ENCODE peak calls at places on chromosome 22, in five cellular contexts. M is GM23338, G is RWPE2, A is heart right ventricle, V is mammary epithelial cell. B is an unnamed sample.

GRCh38 chr22:24189249-24190158 is 8.2 kb downstream of the SUSD2 start:
- DNase-seq in M (peak), G (peak), A (peak), V (peak), B (no peak)

GRCh38 chr22:20106205-20106848 is 9.6 kb upstream of the RANBP1 start:
- DNase-seq in M (no peak), G (no peak), A (no peak), V (no peak), B (no peak)

GRCh38 chr22:40450651-40451050 is 80.3 kb downstream of the SGSM3 start:
- DNase-seq in M (no peak), G (no peak), A (no peak), V (no peak), B (no peak)

GRCh38 chr22:24208012-24208749 is 26.9 kb downstream of the SUSD2 start:
- DNase-seq in M (no peak), G (no peak), A (peak), V (peak), B (peak)

GRCh38 chr22:42519544-42520237 is at the start of gene RRP7A:
- DNase-seq in M (peak), G (no peak), A (peak), V (peak), B (no peak)

GRCh38 chr22:43060213-43060612 is 29.0 kb downstream of the TTLL1 start:
- DNase-seq in M (peak), G (no peak), A (no peak), V (no peak), B (no peak)

GRCh38 chr22:32473388-32473952 is 1.1 kb upstream of the FBXO7 start:
- DNase-seq in M (peak), G (no peak), A (peak), V (peak), B (no peak)

GRCh38 chr22:23382796-23383195 is 197.3 kb downstream of the IGLL1 start:
- DNase-seq in M (no peak), G (no peak), A (no peak), V (no peak), B (no peak)

GRCh38 chr22:29079218-29079901 is 6.5 kb downstream of the KREMEN1 start:
- DNase-seq in M (no peak), G (no peak), A (no peak), V (no peak), B (no peak)

DNA sequence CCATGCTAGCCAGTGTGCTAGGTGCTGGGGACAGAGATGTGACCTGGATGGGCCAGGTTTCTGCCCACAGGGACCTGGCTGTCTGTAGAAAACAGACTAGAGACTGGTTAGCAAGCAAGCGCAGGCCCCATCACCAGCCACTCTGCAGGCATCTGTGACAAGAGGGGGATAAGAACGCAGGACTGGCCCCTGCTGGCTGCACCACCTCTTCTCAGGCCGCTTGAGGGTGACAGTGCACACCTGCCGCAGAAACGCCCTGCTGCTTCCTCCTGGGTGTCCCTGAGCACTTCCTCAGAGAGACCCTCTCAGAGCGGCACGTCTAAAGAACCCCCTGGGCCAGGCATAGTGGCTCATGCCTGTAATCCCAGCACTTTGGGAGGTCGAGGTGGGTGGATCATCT is 5.9 kb upstream of the PICK1 start:
- DNase-seq in M (no peak), G (no peak), A (no peak), V (no peak), B (no peak)
- H3K27ac ChIP-seq in M (no peak), G (no peak), A (no peak), V (no peak), B (no peak)

DNA sequence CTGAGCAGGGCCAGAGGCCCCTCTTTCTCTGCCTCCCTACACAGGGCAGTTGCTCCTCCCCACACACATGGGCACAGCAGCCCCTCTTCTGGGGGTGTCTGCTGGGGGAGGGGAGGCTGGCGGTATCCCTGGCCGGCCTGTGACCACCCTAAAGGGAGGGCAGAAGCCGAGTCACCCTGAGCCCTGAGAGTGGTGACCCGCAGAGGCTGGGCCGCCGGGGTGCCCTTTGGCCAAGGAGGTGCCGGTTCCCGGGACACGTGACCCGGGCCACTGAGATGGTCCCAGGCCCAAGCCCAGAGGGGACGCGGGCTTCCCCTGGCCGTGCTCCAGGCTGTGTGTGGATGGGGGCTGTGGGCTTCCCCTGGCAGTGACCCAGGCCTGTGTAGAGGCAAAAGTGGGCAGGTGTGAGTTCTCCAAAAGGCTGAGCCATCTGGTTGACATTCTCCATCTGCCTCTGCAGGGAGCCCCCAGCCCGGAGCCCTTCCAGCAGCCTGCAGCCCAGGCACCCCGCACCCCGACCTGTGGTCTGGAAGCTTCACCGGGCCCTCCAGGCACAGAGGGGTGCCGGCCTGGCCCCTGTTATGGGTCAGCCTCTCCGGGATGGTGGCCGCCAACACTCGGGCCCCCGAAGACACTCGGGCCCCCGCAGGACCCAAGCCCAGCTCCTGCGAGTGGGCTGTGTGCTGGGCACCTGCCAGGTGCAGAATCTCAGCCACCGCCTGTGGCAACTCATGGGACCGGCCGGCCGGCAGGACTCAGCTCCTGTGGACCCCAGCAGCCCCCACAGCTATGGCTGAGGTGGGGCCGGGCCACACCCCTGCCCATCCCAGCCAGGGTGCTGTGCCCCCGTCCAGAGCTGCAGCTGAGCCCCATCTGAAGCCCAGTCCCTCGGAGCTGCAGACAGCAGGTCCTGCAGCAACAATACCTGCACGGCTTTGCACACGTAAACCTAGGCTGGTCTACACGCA is 1.0 kb downstream of the ADM2 start:
- DNase-seq in M (peak), G (no peak), A (no peak), V (no peak), B (no peak)
- H3K27ac ChIP-seq in M (no peak), G (no peak), A (no peak), V (no peak), B (peak)

GRCh38 chr22:39254789-39255298 is 10.1 kb upstream of the PDGFB start:
- DNase-seq in M (no peak), G (no peak), A (peak), V (peak), B (no peak)
- H3K27ac ChIP-seq in M (no peak), G (peak), A (peak), V (peak), B (peak)

GRCh38 chr22:49090853-49091135 is 736.9 kb downstream of the BRD1 start:
- DNase-seq in M (no peak), G (no peak), A (no peak), V (no peak), B (no peak)
- H3K27ac ChIP-seq in M (no peak), G (no peak), A (no peak), V (no peak), B (no peak)

GRCh38 chr22:17971711-17972110 is 52.6 kb downstream of the MICAL3 start:
- DNase-seq in M (no peak), G (no peak), A (no peak), V (no peak), B (no peak)

GRCh38 chr22:17973217-17973616 is 51.1 kb downstream of the MICAL3 start:
- DNase-seq in M (no peak), G (no peak), A (no peak), V (no peak), B (no peak)

GRCh38 chr22:17974087-17974486 is 50.3 kb downstream of the MICAL3 start:
- DNase-seq in M (no peak), G (no peak), A (no peak), V (no peak), B (no peak)

GRCh38 chr22:17974703-17975372 is 49.5 kb downstream of the MICAL3 start:
- DNase-seq in M (no peak), G (no peak), A (no peak), V (no peak), B (no peak)

GRCh38 chr22:17972385-17973181 is 51.8 kb downstream of the MICAL3 start:
- DNase-seq in M (peak), G (no peak), A (no peak), V (peak), B (no peak)
- H3K27ac ChIP-seq in M (peak), G (peak), A (no peak), V (peak), B (peak)

GRCh38 chr22:36356708-36357694 is 30.8 kb downstream of the MYH9 start:
- DNase-seq in M (no peak), G (no peak), A (no peak), V (no peak), B (no peak)
- H3K27ac ChIP-seq in M (peak), G (peak), A (no peak), V (peak), B (peak)

GRCh38 chr22:25714739-25715138 is 27.2 kb upstream of the MYO18B start:
- DNase-seq in M (no peak), G (no peak), A (no peak), V (no peak), B (no peak)

GRCh38 chr22:25714070-25714469 is 27.9 kb upstream of the MYO18B start:
- DNase-seq in M (no peak), G (no peak), A (no peak), V (no peak), B (no peak)

GRCh38 chr22:25722223-25723015 is 19.6 kb upstream of the MYO18B start:
- DNase-seq in M (no peak), G (no peak), A (no peak), V (no peak), B (no peak)

GRCh38 chr22:25716637-25717036 is 25.4 kb upstream of the MYO18B start:
- DNase-seq in M (no peak), G (no peak), A (no peak), V (no peak), B (no peak)

GRCh38 chr22:25718109-25718830 is 23.7 kb upstream of the MYO18B start:
- DNase-seq in M (no peak), G (no peak), A (no peak), V (no peak), B (no peak)
- H3K27ac ChIP-seq in M (no peak), G (no peak), A (no peak), V (no peak), B (no peak)

DNA sequence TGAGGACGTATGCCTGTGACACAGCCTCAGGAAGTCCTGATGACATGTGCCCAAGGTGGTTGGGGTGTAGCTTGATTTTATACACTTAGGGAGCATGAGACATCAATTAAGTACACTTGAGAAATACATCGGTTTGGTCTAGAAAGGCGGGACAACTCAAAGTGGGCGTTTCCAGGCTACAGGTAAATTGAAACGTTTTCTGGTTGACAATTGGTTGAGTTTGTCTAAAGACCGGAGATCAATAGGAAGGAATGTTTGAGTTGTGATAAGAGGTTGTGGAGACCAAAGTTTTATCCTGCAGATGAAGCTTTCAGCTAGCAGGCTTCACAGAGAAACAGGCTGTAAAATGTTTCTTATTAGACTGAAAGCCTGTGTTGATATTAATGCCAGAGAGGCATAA is 6.8 kb downstream of the APOL3 start:
- DNase-seq in M (no peak), G (no peak), A (no peak), V (no peak), B (no peak)
- H3K27ac ChIP-seq in M (no peak), G (no peak), A (no peak), V (no peak), B (no peak)

GRCh38 chr22:44822479-44822878 is 70.1 kb downstream of the ARHGAP8 start:
- DNase-seq in M (no peak), G (no peak), A (no peak), V (no peak), B (no peak)

GRCh38 chr22:44823396-44823795 is 71.0 kb downstream of the ARHGAP8 start:
- DNase-seq in M (no peak), G (peak), A (no peak), V (no peak), B (no peak)

GRCh38 chr22:44823806-44824205 is 71.4 kb downstream of the ARHGAP8 start:
- DNase-seq in M (no peak), G (peak), A (no peak), V (no peak), B (no peak)

GRCh38 chr22:44819966-44820631 is 67.7 kb downstream of the ARHGAP8 start:
- DNase-seq in M (peak), G (no peak), A (no peak), V (no peak), B (no peak)

GRCh38 chr22:44821741-44822425 is 69.5 kb downstream of the ARHGAP8 start:
- DNase-seq in M (no peak), G (peak), A (no peak), V (no peak), B (no peak)
- H3K27ac ChIP-seq in M (no peak), G (no peak), A (no peak), V (no peak), B (no peak)

B was measured in epithelial cell of prostate.